ENCODE peak calls at places on chromosomes 5 and 9, in eight cellular contexts. One of them, this sample, is unnamed.

GRCh38 chr9:34684816-34685215 is 6.3 kb downstream of the CCL19 start:
- DNase-seq in HFF-Myc: no peak
- DNase-seq in lower leg skin: no peak
- DNase-seq in fibroblast of pulmonary artery: no peak
- DNase-seq in cardiac fibroblast: no peak
- DNase-seq in astrocyte of the spinal cord: no peak
- DNase-seq in choroid plexus epithelial cell: no peak
- DNase-seq in heart right ventricle: no peak
- DNase-seq in this sample: no peak

GRCh38 chr5:67581203-67581602 is 384.6 kb upstream of the CD180 start:
- DNase-seq in HFF-Myc: peak
- DNase-seq in lower leg skin: no peak
- DNase-seq in fibroblast of pulmonary artery: peak
- DNase-seq in cardiac fibroblast: peak
- DNase-seq in astrocyte of the spinal cord: peak
- DNase-seq in choroid plexus epithelial cell: peak
- DNase-seq in heart right ventricle: no peak
- DNase-seq in this sample: no peak

GRCh38 chr5:1472964-1473628 is 27.9 kb upstream of the SLC6A3 start:
- DNase-seq in HFF-Myc: no peak
- DNase-seq in lower leg skin: no peak
- DNase-seq in fibroblast of pulmonary artery: no peak
- DNase-seq in cardiac fibroblast: no peak
- DNase-seq in astrocyte of the spinal cord: no peak
- DNase-seq in choroid plexus epithelial cell: no peak
- DNase-seq in heart right ventricle: no peak
- DNase-seq in this sample: no peak

GRCh38 chr9:18520395-18520794 is 46.4 kb downstream of the ADAMTSL1 start:
- DNase-seq in HFF-Myc: no peak
- DNase-seq in lower leg skin: no peak
- DNase-seq in fibroblast of pulmonary artery: peak
- DNase-seq in cardiac fibroblast: peak
- DNase-seq in astrocyte of the spinal cord: no peak
- DNase-seq in choroid plexus epithelial cell: no peak
- DNase-seq in heart right ventricle: no peak
- DNase-seq in this sample: no peak

GRCh38 chr5:80961376-80962281 is 1.5 kb downstream of the RASGRF2 start:
- DNase-seq in HFF-Myc: no peak
- DNase-seq in lower leg skin: no peak
- DNase-seq in fibroblast of pulmonary artery: no peak
- DNase-seq in cardiac fibroblast: no peak
- DNase-seq in astrocyte of the spinal cord: peak
- DNase-seq in choroid plexus epithelial cell: peak
- DNase-seq in heart right ventricle: no peak
- DNase-seq in this sample: no peak

GRCh38 chr5:173234129-173234793 is 745 bp downstream of the NKX2-5 start:
- DNase-seq in HFF-Myc: no peak
- DNase-seq in lower leg skin: no peak
- DNase-seq in fibroblast of pulmonary artery: no peak
- DNase-seq in cardiac fibroblast: no peak
- DNase-seq in astrocyte of the spinal cord: no peak
- DNase-seq in choroid plexus epithelial cell: no peak
- DNase-seq in heart right ventricle: no peak
- DNase-seq in this sample: no peak

GRCh38 chr5:55226027-55226933 is 835 bp downstream of the MCIDAS start:
- DNase-seq in HFF-Myc: no peak
- DNase-seq in lower leg skin: no peak
- DNase-seq in fibroblast of pulmonary artery: peak
- DNase-seq in cardiac fibroblast: peak
- DNase-seq in astrocyte of the spinal cord: peak
- DNase-seq in choroid plexus epithelial cell: no peak
- DNase-seq in heart right ventricle: no peak
- DNase-seq in this sample: no peak

GRCh38 chr5:73388371-73388684 is 60.2 kb downstream of the FOXD1 start:
- DNase-seq in HFF-Myc: no peak
- DNase-seq in lower leg skin: no peak
- DNase-seq in fibroblast of pulmonary artery: no peak
- DNase-seq in cardiac fibroblast: no peak
- DNase-seq in astrocyte of the spinal cord: peak
- DNase-seq in choroid plexus epithelial cell: no peak
- DNase-seq in heart right ventricle: no peak
- DNase-seq in this sample: no peak

DNA sequence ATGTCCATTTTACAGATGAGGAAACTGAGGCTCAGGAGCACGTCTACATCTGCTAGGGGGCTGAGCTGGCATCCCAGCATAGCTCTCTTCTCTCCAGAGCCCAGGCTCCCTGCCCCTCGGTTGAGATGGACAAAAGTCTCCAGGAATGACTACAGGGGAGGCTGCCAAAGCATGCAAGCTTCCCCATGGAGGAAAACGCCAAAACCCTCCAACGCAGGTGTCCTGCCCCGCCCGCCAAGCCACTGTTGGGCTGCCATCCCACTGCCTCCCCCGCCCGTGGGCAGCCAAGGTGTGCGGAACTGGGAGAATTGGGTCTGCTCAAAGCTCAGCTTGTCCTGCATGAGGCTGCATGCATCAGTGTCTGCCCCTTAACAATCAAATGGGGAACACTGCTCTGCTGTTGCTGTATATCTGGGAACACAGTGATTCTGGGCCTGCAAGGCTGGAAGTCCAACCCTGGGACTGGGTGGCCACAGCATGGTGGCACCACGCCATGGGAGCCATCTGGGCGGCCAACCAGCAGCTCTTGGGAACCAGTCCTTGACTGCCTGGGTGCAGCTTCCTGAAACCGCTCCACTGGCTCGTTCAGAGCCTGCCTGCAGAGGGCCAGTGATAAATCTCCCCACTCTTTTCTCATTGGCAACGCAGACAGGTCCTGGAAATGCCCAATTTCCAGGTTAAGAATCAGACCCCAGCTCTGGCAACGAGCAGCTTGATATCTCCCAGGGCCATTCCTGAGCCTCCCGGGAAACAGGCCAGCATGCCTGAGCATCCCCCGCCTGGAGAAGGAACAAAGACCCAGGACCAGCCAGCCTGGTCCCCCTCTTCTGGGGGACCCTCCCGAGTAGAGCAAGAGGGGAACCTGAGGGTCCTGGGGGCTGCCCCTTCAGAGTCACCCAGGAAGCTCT is 3.5 kb downstream of the RALGDS start:
- DNase-seq in HFF-Myc: no peak
- DNase-seq in lower leg skin: no peak
- DNase-seq in fibroblast of pulmonary artery: no peak
- DNase-seq in cardiac fibroblast: no peak
- DNase-seq in astrocyte of the spinal cord: peak
- DNase-seq in choroid plexus epithelial cell: no peak
- DNase-seq in heart right ventricle: peak
- DNase-seq in this sample: no peak
- TF ChIP-seq CTCF in HFF-Myc: no peak
- TF ChIP-seq CTCF in lower leg skin: no peak
- TF ChIP-seq CTCF in fibroblast of pulmonary artery: no peak
- TF ChIP-seq CTCF in cardiac fibroblast: no peak
- TF ChIP-seq CTCF in astrocyte of the spinal cord: no peak
- TF ChIP-seq CTCF in choroid plexus epithelial cell: no peak
- TF ChIP-seq CTCF in heart right ventricle: no peak
- TF ChIP-seq CTCF in this sample: peak

GRCh38 chr5:130023604-130024003 is 119.3 kb downstream of the CHSY3 start:
- DNase-seq in HFF-Myc: no peak
- DNase-seq in lower leg skin: no peak
- DNase-seq in fibroblast of pulmonary artery: no peak
- DNase-seq in cardiac fibroblast: peak
- DNase-seq in astrocyte of the spinal cord: no peak
- DNase-seq in choroid plexus epithelial cell: peak
- DNase-seq in heart right ventricle: no peak
- DNase-seq in this sample: no peak

GRCh38 chr5:130021000-130021399 is 116.7 kb downstream of the CHSY3 start:
- DNase-seq in HFF-Myc: no peak
- DNase-seq in lower leg skin: no peak
- DNase-seq in fibroblast of pulmonary artery: no peak
- DNase-seq in cardiac fibroblast: no peak
- DNase-seq in astrocyte of the spinal cord: no peak
- DNase-seq in choroid plexus epithelial cell: no peak
- DNase-seq in heart right ventricle: no peak
- DNase-seq in this sample: no peak

GRCh38 chr5:130024006-130024405 is 119.7 kb downstream of the CHSY3 start:
- DNase-seq in HFF-Myc: no peak
- DNase-seq in lower leg skin: no peak
- DNase-seq in fibroblast of pulmonary artery: no peak
- DNase-seq in cardiac fibroblast: peak
- DNase-seq in astrocyte of the spinal cord: no peak
- DNase-seq in choroid plexus epithelial cell: peak
- DNase-seq in heart right ventricle: no peak
- DNase-seq in this sample: no peak
- H3K4me3 ChIP-seq in HFF-Myc: no peak
- H3K4me3 ChIP-seq in lower leg skin: no peak
- H3K4me3 ChIP-seq in fibroblast of pulmonary artery: no peak
- H3K4me3 ChIP-seq in cardiac fibroblast: no peak
- H3K4me3 ChIP-seq in astrocyte of the spinal cord: no peak
- H3K4me3 ChIP-seq in choroid plexus epithelial cell: no peak
- H3K4me3 ChIP-seq in heart right ventricle: no peak
- H3K4me3 ChIP-seq in this sample: no peak

GRCh38 chr9:12989669-12990068 is 214.8 kb downstream of the LURAP1L start:
- DNase-seq in HFF-Myc: no peak
- DNase-seq in lower leg skin: no peak
- DNase-seq in fibroblast of pulmonary artery: no peak
- DNase-seq in cardiac fibroblast: no peak
- DNase-seq in astrocyte of the spinal cord: no peak
- DNase-seq in choroid plexus epithelial cell: peak
- DNase-seq in heart right ventricle: no peak
- DNase-seq in this sample: no peak

GRCh38 chr9:12993432-12993831 is 218.6 kb downstream of the LURAP1L start:
- DNase-seq in HFF-Myc: no peak
- DNase-seq in lower leg skin: no peak
- DNase-seq in fibroblast of pulmonary artery: no peak
- DNase-seq in cardiac fibroblast: peak
- DNase-seq in astrocyte of the spinal cord: peak
- DNase-seq in choroid plexus epithelial cell: peak
- DNase-seq in heart right ventricle: no peak
- DNase-seq in this sample: no peak

DNA sequence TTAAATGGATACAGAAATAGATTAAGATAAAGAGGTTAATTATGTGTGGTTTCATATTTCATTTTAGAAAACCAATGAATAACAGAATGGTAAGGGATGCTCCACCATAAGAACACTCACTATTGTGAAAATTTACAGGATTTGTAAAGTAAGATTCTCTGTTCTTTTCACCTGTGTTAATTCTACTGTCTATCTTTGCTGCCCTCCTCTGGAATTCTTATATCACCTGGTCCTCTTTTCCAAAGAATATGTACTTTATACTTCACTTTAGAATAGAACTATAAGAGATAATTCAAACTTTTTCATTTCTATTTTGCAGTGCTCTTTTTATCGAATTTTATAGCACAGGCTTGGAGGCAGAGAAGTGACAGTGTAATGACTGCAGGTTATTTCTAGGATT is 213.4 kb downstream of the LURAP1L start:
- DNase-seq in HFF-Myc: no peak
- DNase-seq in lower leg skin: no peak
- DNase-seq in fibroblast of pulmonary artery: no peak
- DNase-seq in cardiac fibroblast: no peak
- DNase-seq in astrocyte of the spinal cord: no peak
- DNase-seq in choroid plexus epithelial cell: peak
- DNase-seq in heart right ventricle: no peak
- DNase-seq in this sample: no peak
- TF ChIP-seq CTCF in HFF-Myc: no peak
- TF ChIP-seq CTCF in lower leg skin: no peak
- TF ChIP-seq CTCF in fibroblast of pulmonary artery: no peak
- TF ChIP-seq CTCF in cardiac fibroblast: no peak
- TF ChIP-seq CTCF in astrocyte of the spinal cord: no peak
- TF ChIP-seq CTCF in choroid plexus epithelial cell: no peak
- TF ChIP-seq CTCF in heart right ventricle: peak
- TF ChIP-seq CTCF in this sample: no peak

DNA sequence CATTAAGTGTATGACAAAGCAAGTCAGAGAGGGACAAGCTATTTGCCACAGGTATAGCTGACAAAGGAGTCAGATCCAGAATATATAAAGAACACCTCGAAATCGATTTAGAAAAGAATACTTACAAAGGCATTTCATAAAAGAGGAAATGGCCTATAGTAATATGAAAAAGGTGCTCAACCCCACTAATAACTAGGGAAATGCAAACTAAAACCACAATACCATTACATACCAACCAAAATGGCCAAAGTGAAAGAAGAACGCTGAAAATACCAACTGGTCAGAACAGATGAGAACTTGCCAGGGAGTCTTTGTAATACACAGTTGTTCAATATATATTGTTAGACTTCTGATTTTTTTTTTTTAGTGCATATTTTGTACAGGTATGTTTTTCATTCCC is 152.9 kb downstream of the CDC42SE2 start:
- DNase-seq in HFF-Myc: no peak
- DNase-seq in lower leg skin: no peak
- DNase-seq in fibroblast of pulmonary artery: no peak
- DNase-seq in cardiac fibroblast: no peak
- DNase-seq in astrocyte of the spinal cord: no peak
- DNase-seq in choroid plexus epithelial cell: no peak
- DNase-seq in heart right ventricle: no peak
- DNase-seq in this sample: no peak
- H3K4me3 ChIP-seq in HFF-Myc: no peak
- H3K4me3 ChIP-seq in lower leg skin: no peak
- H3K4me3 ChIP-seq in fibroblast of pulmonary artery: no peak
- H3K4me3 ChIP-seq in cardiac fibroblast: no peak
- H3K4me3 ChIP-seq in astrocyte of the spinal cord: no peak
- H3K4me3 ChIP-seq in choroid plexus epithelial cell: no peak
- H3K4me3 ChIP-seq in heart right ventricle: no peak
- H3K4me3 ChIP-seq in this sample: no peak

GRCh38 chr5:163459465-163459887 is 426 bp downstream of the NUDCD2 start:
- DNase-seq in HFF-Myc: no peak
- DNase-seq in lower leg skin: no peak
- DNase-seq in fibroblast of pulmonary artery: no peak
- DNase-seq in cardiac fibroblast: no peak
- DNase-seq in astrocyte of the spinal cord: no peak
- DNase-seq in choroid plexus epithelial cell: peak
- DNase-seq in heart right ventricle: no peak
- DNase-seq in this sample: no peak
- TF ChIP-seq CTCF in HFF-Myc: no peak
- TF ChIP-seq CTCF in lower leg skin: no peak
- TF ChIP-seq CTCF in fibroblast of pulmonary artery: no peak
- TF ChIP-seq CTCF in cardiac fibroblast: no peak
- TF ChIP-seq CTCF in astrocyte of the spinal cord: no peak
- TF ChIP-seq CTCF in choroid plexus epithelial cell: no peak
- TF ChIP-seq CTCF in heart right ventricle: no peak
- TF ChIP-seq CTCF in this sample: no peak

GRCh38 chr9:137194909-137195308 is 5.6 kb downstream of the TPRN start:
- DNase-seq in HFF-Myc: no peak
- DNase-seq in lower leg skin: no peak
- DNase-seq in fibroblast of pulmonary artery: no peak
- DNase-seq in cardiac fibroblast: no peak
- DNase-seq in astrocyte of the spinal cord: no peak
- DNase-seq in choroid plexus epithelial cell: no peak
- DNase-seq in heart right ventricle: no peak
- DNase-seq in this sample: no peak
- H3K4me3 ChIP-seq in HFF-Myc: no peak
- H3K4me3 ChIP-seq in lower leg skin: no peak
- H3K4me3 ChIP-seq in fibroblast of pulmonary artery: no peak
- H3K4me3 ChIP-seq in cardiac fibroblast: no peak
- H3K4me3 ChIP-seq in astrocyte of the spinal cord: no peak
- H3K4me3 ChIP-seq in choroid plexus epithelial cell: no peak
- H3K4me3 ChIP-seq in heart right ventricle: no peak
- H3K4me3 ChIP-seq in this sample: no peak